ENCODE peak calls at places on chromosome 14, in five cellular contexts. T is H9, I is H1, N is trophoblast cell, W is mesenchymal stem cell. S is an unnamed sample.

GRCh38 chr14:31263485-31264133 is 56.0 kb upstream of the HECTD1 start:
- DNase-seq in T (no peak), I (peak; percentile 21), N (peak; percentile 96), W (peak; percentile 98), S (no peak)

GRCh38 chr14:45838597-45838996 is 585.6 kb upstream of the MIS18BP1 start:
- DNase-seq in T (no peak), I (no peak), N (peak; percentile 18), W (peak; percentile 7), S (no peak)

GRCh38 chr14:64388533-64389243 is 535 bp downstream of the MTHFD1 start:
- DNase-seq in T (no peak), I (no peak), N (peak; percentile 44), W (peak; percentile 54), S (no peak)

GRCh38 chr14:93223565-93223964 is 16.5 kb downstream of the UBR7 start:
- DNase-seq in T (no peak), I (no peak), N (no peak), W (no peak), S (no peak)

GRCh38 chr14:57982802-57983201 is 116.9 kb upstream of the SLC35F4 start:
- DNase-seq in T (no peak), I (no peak), N (no peak), W (no peak), S (no peak)

GRCh38 chr14:94375552-94376107 is 12.8 kb downstream of the SERPINA1 start:
- DNase-seq in T (no peak), I (no peak), N (no peak), W (no peak), S (no peak)

GRCh38 chr14:54566152-54566409 is 847 bp upstream of the SAMD4A start:
- DNase-seq in T (no peak), I (no peak), N (no peak), W (no peak), S (no peak)

GRCh38 chr14:72024043-72024407 is 91.8 kb downstream of the RGS6 start:
- DNase-seq in T (peak; percentile 64), I (peak; percentile 7), N (peak; percentile 78), W (no peak), S (peak; percentile 43)

GRCh38 chr14:37142835-37143499 is 29.4 kb downstream of the SLC25A21 start:
- DNase-seq in T (no peak), I (no peak), N (peak; percentile 58), W (peak; percentile 66), S (no peak)

GRCh38 chr14:95134304-95134933 is 22.9 kb downstream of the DICER1 start:
- DNase-seq in T (no peak), I (no peak), N (peak; percentile 48), W (peak; percentile 80), S (no peak)

GRCh38 chr14:86646688-86647687 is 1117.0 kb downstream of the FLRT2 start:
- DNase-seq in T (no peak), I (no peak), N (peak; percentile 1), W (peak; percentile 28), S (no peak)

GRCh38 chr14:90820958-90821357 is 4.7 kb upstream of the TTC7B start:
- DNase-seq in T (no peak), I (no peak), N (no peak), W (no peak), S (no peak)

GRCh38 chr14:93655078-93655750 is 133.1 kb downstream of the PRIMA1 start:
- DNase-seq in T (peak; percentile 32), I (no peak), N (peak; percentile 92), W (peak; percentile 1), S (peak; percentile 74)

GRCh38 chr14:75140620-75141019 is 13.8 kb upstream of the NEK9 start:
- DNase-seq in T (no peak), I (no peak), N (no peak), W (no peak), S (no peak)

GRCh38 chr14:52844262-52845060 is 53.1 kb upstream of the GNPNAT1 start:
- DNase-seq in T (peak; percentile 33), I (no peak), N (peak; percentile 43), W (no peak), S (no peak)

GRCh38 chr14:22664261-22664660 is 20.1 kb upstream of the OR6J1 start:
- DNase-seq in T (no peak), I (no peak), N (no peak), W (peak; percentile 68), S (no peak)

GRCh38 chr14:104131968-104132732 is 6.2 kb upstream of the KIF26A start:
- DNase-seq in T (no peak), I (no peak), N (no peak), W (no peak), S (no peak)

GRCh38 chr14:20429801-20430669 is 5.9 kb downstream of the KLHL33 start:
- DNase-seq in T (no peak), I (no peak), N (no peak), W (no peak), S (no peak)

GRCh38 chr14:75941030-75941429 is 40.8 kb downstream of the TGFB3 start:
- DNase-seq in T (no peak), I (no peak), N (no peak), W (no peak), S (no peak)

GRCh38 chr14:36947362-36947761 is 225.0 kb downstream of the SLC25A21 start:
- DNase-seq in T (no peak), I (no peak), N (no peak), W (no peak), S (no peak)

GRCh38 chr14:78758333-78758732 is 588.2 kb downstream of the NRXN3 start:
- DNase-seq in T (no peak), I (no peak), N (peak; percentile 48), W (peak; percentile 3), S (peak; percentile 38)

DNA sequence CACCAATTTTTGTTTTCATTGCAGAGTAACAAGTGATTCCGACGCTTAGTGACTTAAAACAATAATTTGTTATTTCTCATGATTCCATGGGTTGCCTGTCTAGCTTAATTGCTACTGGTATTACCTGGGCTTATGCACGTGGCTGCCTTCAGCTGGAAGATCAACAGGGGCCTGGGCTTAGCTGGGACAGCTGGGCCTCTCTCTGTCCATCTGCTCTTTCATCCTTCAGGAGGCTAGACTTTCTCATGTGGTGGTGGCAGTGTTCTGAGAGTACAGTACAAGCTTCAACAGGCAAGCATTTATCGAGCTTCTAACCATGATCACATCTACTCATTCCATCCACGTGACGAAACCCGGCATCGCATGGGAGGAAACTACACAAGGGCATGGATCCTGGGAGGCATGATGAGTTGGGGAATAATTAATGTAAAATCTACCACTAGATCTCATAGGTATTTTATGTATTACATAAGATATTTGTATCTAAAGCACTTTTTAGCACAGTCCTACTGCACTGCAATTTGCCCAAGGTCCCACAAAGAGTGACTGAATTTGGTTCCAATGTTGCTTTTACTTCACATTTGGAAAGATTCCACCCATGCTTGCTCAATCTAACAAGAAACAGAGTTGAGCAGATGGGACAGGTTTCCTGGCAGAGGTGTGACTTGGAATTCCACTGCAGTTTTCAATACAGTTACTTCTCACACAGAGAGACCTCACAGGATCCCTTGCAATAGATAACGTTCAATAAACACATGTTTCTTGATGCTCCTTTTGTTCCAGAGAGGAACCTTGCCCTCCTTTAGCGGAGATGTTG is 153.1 kb upstream of the FRMD6 start:
- DNase-seq in T (no peak), I (no peak), N (no peak), W (no peak), S (no peak)
- H3K4ac ChIP-seq in T (no peak overlapping the region), I (no peak overlapping the region), N (no peak overlapping the region), W (no peak overlapping the region), S (no peak overlapping the region)

GRCh38 chr14:73630009-73630780 is 14.6 kb upstream of the DNAL1 start:
- DNase-seq in T (no peak), I (no peak), N (peak; percentile 91), W (no peak), S (no peak)

GRCh38 chr14:73633115-73633514 is 11.7 kb upstream of the DNAL1 start:
- DNase-seq in T (no peak), I (no peak), N (no peak), W (no peak), S (no peak)

GRCh38 chr14:73634333-73634833 is 10.4 kb upstream of the DNAL1 start:
- DNase-seq in T (peak; percentile 93), I (peak; percentile 66), N (peak; percentile 35), W (peak; percentile 12), S (peak; percentile 45)

GRCh38 chr14:73637830-73638229 is 7.0 kb upstream of the DNAL1 start:
- DNase-seq in T (no peak), I (no peak), N (no peak), W (no peak), S (no peak)

DNA sequence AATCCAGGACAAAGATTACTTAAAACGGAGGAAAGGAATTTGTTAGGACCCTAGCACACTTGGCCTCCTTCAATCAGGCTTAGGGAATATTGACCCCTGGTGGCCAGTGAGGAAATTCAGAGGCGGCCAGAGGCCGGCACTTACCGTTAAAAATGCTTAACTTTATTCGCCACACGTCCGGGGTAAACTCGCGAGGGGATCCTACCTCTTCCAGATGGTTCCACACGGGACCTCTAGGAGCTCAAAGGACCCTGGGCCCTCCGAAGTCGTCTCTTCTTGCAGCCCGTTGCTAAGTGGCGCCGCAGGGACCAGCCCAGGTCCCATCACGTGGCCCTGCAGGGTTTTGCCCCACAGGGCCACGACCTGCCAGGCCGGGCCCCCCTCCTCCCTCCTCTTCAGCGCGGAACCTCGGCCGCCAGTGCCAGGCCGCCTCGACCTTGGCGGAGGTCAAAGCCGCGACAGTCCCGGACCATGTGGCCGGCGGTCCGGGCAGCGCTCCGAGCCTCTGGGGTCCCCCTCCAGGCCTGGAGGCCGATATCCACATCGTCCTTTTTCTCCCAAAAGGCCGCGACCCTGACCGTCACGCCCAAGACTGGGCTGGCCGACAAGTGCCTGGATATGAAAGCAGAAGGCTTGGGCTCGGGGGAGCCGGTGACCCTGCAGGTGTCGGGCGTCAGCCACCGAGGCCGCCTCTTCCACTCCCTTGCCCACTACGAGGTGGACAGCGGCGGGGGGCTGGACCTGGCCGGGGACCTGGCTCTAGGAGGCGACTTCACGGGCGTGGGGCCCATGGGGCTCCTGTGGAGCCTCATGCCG is 11.1 kb upstream of the DNAL1 start:
- DNase-seq in T (peak; percentile 63), I (no peak), N (peak; percentile 79), W (peak; percentile 72), S (peak; percentile 67)
- H4K8ac ChIP-seq in T (no peak overlapping the region), I (peak overlapping the region; percentile 84), N (peak overlapping the region; percentile 36), W (peak overlapping the region; percentile 95), S (no peak overlapping the region)

DNA sequence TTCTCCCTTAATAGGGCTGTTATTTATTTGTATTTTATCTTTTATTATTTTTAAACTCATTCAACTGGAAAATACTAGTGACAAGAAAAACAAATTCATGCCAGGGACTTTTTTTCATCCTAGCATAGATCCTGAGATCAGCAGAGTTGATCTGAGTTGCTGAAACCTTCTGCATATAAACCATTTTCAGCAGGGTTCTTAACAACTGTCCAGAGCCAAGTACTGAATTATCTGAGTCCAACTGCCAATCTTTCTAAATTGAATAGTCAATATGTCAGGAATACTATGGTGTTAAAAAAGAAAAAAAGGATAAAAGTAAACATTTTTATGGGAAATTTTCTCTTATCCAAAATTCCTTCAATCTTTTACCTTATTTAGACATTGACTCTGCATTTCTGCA is 28.6 kb downstream of the CDC42BPB start:
- DNase-seq in T (no peak), I (no peak), N (no peak), W (no peak), S (no peak)
- H2BK12ac ChIP-seq in T (no peak overlapping the region), I (no peak overlapping the region), N (no peak overlapping the region), W (no peak overlapping the region), S (no peak overlapping the region)

DNA sequence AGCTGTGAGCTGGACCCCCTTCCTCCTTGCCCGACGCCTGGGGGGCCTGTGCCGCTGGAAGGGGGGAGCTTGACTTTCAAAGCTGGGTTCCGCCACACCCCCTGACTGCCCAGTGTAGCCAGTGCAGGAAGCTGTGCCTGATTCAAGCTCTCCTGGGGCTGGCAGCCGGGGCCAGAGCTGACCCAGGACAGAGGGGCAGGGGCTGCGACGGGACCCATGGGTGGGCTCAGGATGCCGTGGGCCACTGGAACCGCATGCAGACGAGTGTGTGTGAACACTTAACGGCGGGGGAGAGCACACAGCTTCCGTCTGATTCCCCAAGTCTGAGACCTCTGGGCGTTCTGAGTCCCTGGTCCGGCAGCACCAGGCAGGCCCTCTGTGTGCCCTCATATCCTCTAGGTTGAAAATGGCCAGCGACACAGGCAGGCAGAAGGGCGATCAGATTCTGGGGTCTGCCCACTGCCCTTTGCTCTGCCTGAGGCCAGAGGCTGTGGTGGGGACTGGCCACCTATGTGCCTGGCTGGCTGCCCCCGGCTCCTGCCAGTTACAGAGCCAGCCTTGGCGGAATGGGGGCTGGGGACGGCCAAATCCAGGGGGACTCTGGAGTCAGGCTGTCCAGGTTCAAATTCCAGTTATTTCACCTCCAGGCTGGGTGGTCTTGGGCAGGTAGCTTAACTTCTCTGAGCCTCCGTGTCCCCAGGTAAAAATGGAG is 54.0 kb downstream of the CYP46A1 start:
- DNase-seq in T (no peak), I (no peak), N (no peak), W (no peak), S (no peak)
- H3K4ac ChIP-seq in T (no peak overlapping the region), I (no peak overlapping the region), N (no peak overlapping the region), W (no peak overlapping the region), S (no peak overlapping the region)